ENCODE peak calls at places on chromosomes 5 and 9, in six cellular contexts. One of them, this sample, is unnamed.

GRCh38 chr5:150155258-150156032 is at the start of gene PDGFRB:
- DNase-seq in neuronal stem cell: peak
- DNase-seq in IMR-90: peak
- DNase-seq in H1: peak
- DNase-seq in H9: peak
- DNase-seq in trophoblast cell: no peak
- DNase-seq in this sample: peak

GRCh38 chr5:177005619-177006264 is 837 bp downstream of the UIMC1 start:
- DNase-seq in neuronal stem cell: peak
- DNase-seq in IMR-90: peak
- DNase-seq in H1: no peak
- DNase-seq in H9: peak
- DNase-seq in trophoblast cell: peak
- DNase-seq in this sample: peak

GRCh38 chr5:53980061-53980460 is 330.3 kb downstream of the ARL15 start:
- DNase-seq in neuronal stem cell: no peak
- DNase-seq in IMR-90: no peak
- DNase-seq in H1: no peak
- DNase-seq in H9: no peak
- DNase-seq in trophoblast cell: no peak
- DNase-seq in this sample: no peak

GRCh38 chr5:73042993-73043392 is 77.4 kb upstream of the TMEM171 start:
- DNase-seq in neuronal stem cell: no peak
- DNase-seq in IMR-90: no peak
- DNase-seq in H1: no peak
- DNase-seq in H9: no peak
- DNase-seq in trophoblast cell: no peak
- DNase-seq in this sample: no peak

GRCh38 chr9:70675868-70676370 is 261.5 kb upstream of the KLF9 start:
- DNase-seq in neuronal stem cell: no peak
- DNase-seq in IMR-90: no peak
- DNase-seq in H1: no peak
- DNase-seq in H9: no peak
- DNase-seq in trophoblast cell: no peak
- DNase-seq in this sample: no peak

GRCh38 chr5:157670662-157671591 is at the start of gene C5orf52:
- DNase-seq in neuronal stem cell: no peak
- DNase-seq in IMR-90: peak
- DNase-seq in H1: no peak
- DNase-seq in H9: no peak
- DNase-seq in trophoblast cell: peak
- DNase-seq in this sample: no peak

GRCh38 chr9:129630967-129631672 is 5.2 kb downstream of the NTMT1 start:
- DNase-seq in neuronal stem cell: no peak
- DNase-seq in IMR-90: peak
- DNase-seq in H1: no peak
- DNase-seq in H9: no peak
- DNase-seq in trophoblast cell: peak
- DNase-seq in this sample: peak

GRCh38 chr9:115668506-115668905 is 485.1 kb upstream of the PAPPA start:
- DNase-seq in neuronal stem cell: no peak
- DNase-seq in IMR-90: peak
- DNase-seq in H1: no peak
- DNase-seq in H9: no peak
- DNase-seq in trophoblast cell: peak
- DNase-seq in this sample: peak

GRCh38 chr9:76466299-76466605 is 7.3 kb downstream of the GCNT1 start:
- DNase-seq in neuronal stem cell: no peak
- DNase-seq in IMR-90: no peak
- DNase-seq in H1: no peak
- DNase-seq in H9: no peak
- DNase-seq in trophoblast cell: no peak
- DNase-seq in this sample: no peak

GRCh38 chr9:108837530-108837929 is 18.3 kb downstream of the ACTL7B start:
- DNase-seq in neuronal stem cell: no peak
- DNase-seq in IMR-90: no peak
- DNase-seq in H1: no peak
- DNase-seq in H9: no peak
- DNase-seq in trophoblast cell: no peak
- DNase-seq in this sample: no peak

GRCh38 chr5:143980506-143980905 is 168.5 kb downstream of the HMHB1 start:
- DNase-seq in neuronal stem cell: no peak
- DNase-seq in IMR-90: no peak
- DNase-seq in H1: no peak
- DNase-seq in H9: no peak
- DNase-seq in trophoblast cell: no peak
- DNase-seq in this sample: no peak

GRCh38 chr9:81317939-81318338 is 371.4 kb downstream of the TLE1 start:
- DNase-seq in neuronal stem cell: no peak
- DNase-seq in IMR-90: no peak
- DNase-seq in H1: no peak
- DNase-seq in H9: no peak
- DNase-seq in trophoblast cell: no peak
- DNase-seq in this sample: peak

GRCh38 chr9:136664799-136665082 is 2.0 kb downstream of the EGFL7 start:
- DNase-seq in neuronal stem cell: no peak
- DNase-seq in IMR-90: no peak
- DNase-seq in H1: no peak
- DNase-seq in H9: no peak
- DNase-seq in trophoblast cell: no peak
- DNase-seq in this sample: no peak

GRCh38 chr9:16461231-16461840 is 409.1 kb downstream of the BNC2 start:
- DNase-seq in neuronal stem cell: no peak
- DNase-seq in IMR-90: peak
- DNase-seq in H1: no peak
- DNase-seq in H9: peak
- DNase-seq in trophoblast cell: no peak
- DNase-seq in this sample: no peak

GRCh38 chr9:23686896-23687295 is 139.1 kb downstream of the ELAVL2 start:
- DNase-seq in neuronal stem cell: no peak
- DNase-seq in IMR-90: no peak
- DNase-seq in H1: no peak
- DNase-seq in H9: no peak
- DNase-seq in trophoblast cell: no peak
- DNase-seq in this sample: no peak

GRCh38 chr5:91632871-91633270 is 249.8 kb upstream of the ARRDC3 start:
- DNase-seq in neuronal stem cell: peak
- DNase-seq in IMR-90: no peak
- DNase-seq in H1: no peak
- DNase-seq in H9: no peak
- DNase-seq in trophoblast cell: no peak
- DNase-seq in this sample: no peak

GRCh38 chr9:127970401-127971313 is 10.1 kb downstream of the EEIG1 start:
- DNase-seq in neuronal stem cell: no peak
- DNase-seq in IMR-90: no peak
- DNase-seq in H1: no peak
- DNase-seq in H9: no peak
- DNase-seq in trophoblast cell: no peak
- DNase-seq in this sample: no peak

GRCh38 chr9:91341749-91342148 is 20.0 kb downstream of the AUH start:
- DNase-seq in neuronal stem cell: no peak
- DNase-seq in IMR-90: no peak
- DNase-seq in H1: no peak
- DNase-seq in H9: no peak
- DNase-seq in trophoblast cell: no peak
- DNase-seq in this sample: no peak

GRCh38 chr9:131021785-131022184 is 12.8 kb downstream of the LAMC3 start:
- DNase-seq in neuronal stem cell: no peak
- DNase-seq in IMR-90: no peak
- DNase-seq in H1: no peak
- DNase-seq in H9: no peak
- DNase-seq in trophoblast cell: no peak
- DNase-seq in this sample: no peak

GRCh38 chr5:9932770-9933169 is 302.6 kb upstream of the TAS2R1 start:
- DNase-seq in neuronal stem cell: no peak
- DNase-seq in IMR-90: peak
- DNase-seq in H1: no peak
- DNase-seq in H9: no peak
- DNase-seq in trophoblast cell: peak
- DNase-seq in this sample: peak

GRCh38 chr5:132259061-132259851 is 1.8 kb downstream of the PDLIM4 start:
- DNase-seq in neuronal stem cell: no peak
- DNase-seq in IMR-90: peak
- DNase-seq in H1: peak
- DNase-seq in H9: peak
- DNase-seq in trophoblast cell: no peak
- DNase-seq in this sample: peak

GRCh38 chr9:87147803-87148202 is 200.5 kb upstream of the GAS1 start:
- DNase-seq in neuronal stem cell: no peak
- DNase-seq in IMR-90: no peak
- DNase-seq in H1: no peak
- DNase-seq in H9: no peak
- DNase-seq in trophoblast cell: no peak
- DNase-seq in this sample: no peak

GRCh38 chr5:67375606-67376005 is 179.0 kb upstream of the CD180 start:
- DNase-seq in neuronal stem cell: no peak
- DNase-seq in IMR-90: no peak
- DNase-seq in H1: no peak
- DNase-seq in H9: no peak
- DNase-seq in trophoblast cell: no peak
- DNase-seq in this sample: no peak

GRCh38 chr9:16653491-16654407 is 216.7 kb downstream of the BNC2 start:
- DNase-seq in neuronal stem cell: no peak
- DNase-seq in IMR-90: no peak
- DNase-seq in H1: no peak
- DNase-seq in H9: no peak
- DNase-seq in trophoblast cell: no peak
- DNase-seq in this sample: peak

GRCh38 chr9:613771-614347 is 227.6 kb upstream of the DMRT1 start:
- DNase-seq in neuronal stem cell: peak
- DNase-seq in IMR-90: peak
- DNase-seq in H1: peak
- DNase-seq in H9: peak
- DNase-seq in trophoblast cell: peak
- DNase-seq in this sample: peak

GRCh38 chr5:152092580-152092979 is 167.9 kb upstream of the GLRA1 start:
- DNase-seq in neuronal stem cell: no peak
- DNase-seq in IMR-90: no peak
- DNase-seq in H1: no peak
- DNase-seq in H9: no peak
- DNase-seq in trophoblast cell: no peak
- DNase-seq in this sample: no peak
- H3K14ac ChIP-seq in neuronal stem cell: no peak
- H3K14ac ChIP-seq in IMR-90: no peak
- H3K14ac ChIP-seq in H1: no peak
- H3K14ac ChIP-seq in H9: no peak
- H3K14ac ChIP-seq in trophoblast cell: no peak
- H3K14ac ChIP-seq in this sample: no peak

GRCh38 chr5:14439087-14439841 is 142.3 kb upstream of the OTULINL start:
- DNase-seq in neuronal stem cell: no peak
- DNase-seq in IMR-90: no peak
- DNase-seq in H1: no peak
- DNase-seq in H9: no peak
- DNase-seq in trophoblast cell: no peak
- DNase-seq in this sample: no peak

GRCh38 chr5:14438195-14438606 is 143.4 kb upstream of the OTULINL start:
- DNase-seq in neuronal stem cell: no peak
- DNase-seq in IMR-90: no peak
- DNase-seq in H1: no peak
- DNase-seq in H9: no peak
- DNase-seq in trophoblast cell: no peak
- DNase-seq in this sample: no peak

GRCh38 chr5:14436801-14437542 is 144.6 kb upstream of the OTULINL start:
- DNase-seq in neuronal stem cell: no peak
- DNase-seq in IMR-90: no peak
- DNase-seq in H1: no peak
- DNase-seq in H9: no peak
- DNase-seq in trophoblast cell: no peak
- DNase-seq in this sample: no peak

GRCh38 chr5:14433202-14433601 is 148.4 kb upstream of the OTULINL start:
- DNase-seq in neuronal stem cell: no peak
- DNase-seq in IMR-90: no peak
- DNase-seq in H1: no peak
- DNase-seq in H9: no peak
- DNase-seq in trophoblast cell: no peak
- DNase-seq in this sample: no peak

DNA sequence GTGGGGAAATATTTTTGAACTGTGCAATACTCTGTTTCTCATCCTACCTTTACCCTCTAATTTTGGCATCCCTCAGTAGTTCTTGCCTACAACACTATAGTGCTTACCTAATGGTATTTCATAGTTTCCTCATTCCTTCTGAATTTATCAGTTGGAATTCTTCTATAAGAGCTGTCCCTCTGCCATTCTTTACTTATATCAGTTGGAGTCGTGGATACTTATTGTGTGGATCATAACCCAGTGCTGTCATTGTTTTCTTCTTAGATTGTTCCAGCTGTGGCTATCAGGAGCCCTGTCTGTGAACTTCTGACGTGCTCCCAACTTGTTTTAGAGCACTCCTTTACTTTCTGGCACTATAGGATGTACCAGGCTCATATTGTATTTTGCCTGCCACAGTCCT is 146.1 kb upstream of the OTULINL start:
- DNase-seq in neuronal stem cell: no peak
- DNase-seq in IMR-90: peak
- DNase-seq in H1: no peak
- DNase-seq in H9: no peak
- DNase-seq in trophoblast cell: peak
- DNase-seq in this sample: no peak
- H3K14ac ChIP-seq in neuronal stem cell: no peak
- H3K14ac ChIP-seq in IMR-90: no peak
- H3K14ac ChIP-seq in H1: no peak
- H3K14ac ChIP-seq in H9: no peak
- H3K14ac ChIP-seq in trophoblast cell: no peak
- H3K14ac ChIP-seq in this sample: no peak

DNA sequence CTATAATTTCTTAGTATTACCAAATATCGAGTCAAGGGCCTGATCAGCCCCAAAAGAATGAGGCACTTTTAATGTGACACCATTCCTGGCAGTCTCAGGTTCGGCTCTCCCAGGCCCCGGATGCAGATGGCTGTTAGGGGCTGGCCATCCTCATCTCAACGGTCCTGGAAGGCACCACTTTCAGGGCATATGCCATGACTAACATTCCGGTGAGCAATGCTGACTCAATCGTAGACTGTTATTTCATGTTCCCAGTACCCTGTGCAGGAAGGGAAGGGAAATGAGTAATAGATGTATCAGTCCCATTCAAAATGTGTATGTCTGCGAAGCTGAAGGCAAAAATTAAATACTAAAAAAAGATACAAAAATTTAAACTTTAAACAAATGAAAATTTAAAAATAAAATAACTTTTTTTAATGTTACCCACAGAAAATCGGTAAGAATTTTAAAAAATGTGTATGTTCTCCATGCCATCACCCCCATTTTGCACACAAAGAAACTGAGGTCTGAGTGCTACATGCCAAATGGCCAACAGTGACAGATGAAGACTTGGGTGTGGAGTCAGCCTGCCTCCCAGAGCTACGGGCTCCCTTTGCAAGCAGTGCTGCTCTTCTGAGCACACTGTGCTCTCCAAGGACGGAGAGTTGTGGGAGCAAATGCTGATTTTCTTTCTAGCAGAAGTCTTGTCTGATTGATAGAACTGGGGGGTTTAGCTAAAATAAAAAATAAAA is 79.0 kb downstream of the GLDC start:
- DNase-seq in neuronal stem cell: no peak
- DNase-seq in IMR-90: peak
- DNase-seq in H1: no peak
- DNase-seq in H9: no peak
- DNase-seq in trophoblast cell: peak
- DNase-seq in this sample: peak
- H3K14ac ChIP-seq in neuronal stem cell: no peak
- H3K14ac ChIP-seq in IMR-90: peak
- H3K14ac ChIP-seq in H1: no peak
- H3K14ac ChIP-seq in H9: no peak
- H3K14ac ChIP-seq in trophoblast cell: no peak
- H3K14ac ChIP-seq in this sample: no peak

GRCh38 chr5:81417052-81417451 is 23.1 kb upstream of the ACOT12 start:
- DNase-seq in neuronal stem cell: no peak
- DNase-seq in IMR-90: no peak
- DNase-seq in H1: no peak
- DNase-seq in H9: no peak
- DNase-seq in trophoblast cell: no peak
- DNase-seq in this sample: no peak
- H3K14ac ChIP-seq in neuronal stem cell: no peak
- H3K14ac ChIP-seq in IMR-90: no peak
- H3K14ac ChIP-seq in H1: no peak
- H3K14ac ChIP-seq in H9: no peak
- H3K14ac ChIP-seq in trophoblast cell: no peak
- H3K14ac ChIP-seq in this sample: no peak